ENCODE peak calls at places on chromosome 3, in ten cellular contexts. X is tibial artery; K is A549; W is endothelial cell of umbilical vein; D is aorta; G is psoas muscle; U is IMR-90; V is CD8-positive, alpha-beta T cell; Y is ovary; H is adrenal gland. L is an unnamed sample. For H3K4me1, the result is how much of the 10 kb centered on the place peaks cover.

GRCh38 chr3:121228971-121229370 is 316.8 kb downstream of the POLQ start:
- DNase-seq in X (no peak), K (no peak), W (no peak), D (no peak), G (no peak), U (no peak), V (no peak), Y (no peak), H (no peak), L (no peak)

GRCh38 chr3:136195258-136196063 is 674 bp downstream of the MSL2 start:
- DNase-seq in X (peak), K (peak), W (peak), D (peak), G (peak), U (peak), V (peak), Y (peak), H (peak), L (peak)

GRCh38 chr3:151837057-151837456 is 23.1 kb downstream of the AADAC start:
- DNase-seq in X (no peak), K (peak), W (peak), D (no peak), G (no peak), U (peak), V (no peak), Y (no peak), H (no peak), L (no peak)

GRCh38 chr3:38032328-38032865 is 3.0 kb upstream of the PLCD1 start:
- DNase-seq in X (no peak), K (no peak), W (no peak), D (no peak), G (no peak), U (no peak), V (no peak), Y (no peak), H (no peak), L (peak)

GRCh38 chr3:123374016-123374415 is 74.9 kb downstream of the ADCY5 start:
- DNase-seq in X (no peak), K (no peak), W (no peak), D (no peak), G (no peak), U (no peak), V (no peak), Y (no peak), H (no peak), L (peak)

GRCh38 chr3:115100806-115101205 is 46.3 kb downstream of the ZBTB20 start:
- DNase-seq in X (no peak), K (no peak), W (no peak), D (no peak), G (no peak), U (no peak), V (no peak), Y (no peak), H (no peak), L (no peak)

GRCh38 chr3:185646382-185647133 is 60.5 kb downstream of the SENP2 start:
- DNase-seq in X (no peak), K (no peak), W (no peak), D (no peak), G (no peak), U (no peak), V (no peak), Y (no peak), H (no peak), L (no peak)

GRCh38 chr3:138461696-138462295 is 27.4 kb downstream of the ESYT3 start:
- DNase-seq in X (no peak), K (no peak), W (no peak), D (peak), G (no peak), U (no peak), V (no peak), Y (no peak), H (no peak), L (peak)

GRCh38 chr3:335250-335649 is 138.7 kb downstream of the CHL1 start:
- DNase-seq in X (no peak), K (no peak), W (no peak), D (no peak), G (no peak), U (no peak), V (no peak), Y (no peak), H (no peak), L (no peak)

GRCh38 chr3:106305127-106305526 is 436.3 kb upstream of the CBLB start:
- DNase-seq in X (no peak), K (no peak), W (no peak), D (no peak), G (no peak), U (peak), V (no peak), Y (no peak), H (no peak), L (no peak)
- H3K4me1 ChIP-seq in X (under half), K (under half), W (under half), D (under half), G (under half), U (under half), V (under half), Y (under half), H (under half), L (under half)

GRCh38 chr3:9395570-9396300 is 1.7 kb upstream of the SETD5 start:
- DNase-seq in X (no peak), K (no peak), W (no peak), D (no peak), G (no peak), U (no peak), V (no peak), Y (no peak), H (no peak), L (no peak)

GRCh38 chr3:9388562-9389272 is 8.7 kb upstream of the SETD5 start:
- DNase-seq in X (no peak), K (no peak), W (no peak), D (no peak), G (no peak), U (no peak), V (no peak), Y (no peak), H (no peak), L (no peak)

GRCh38 chr3:9388142-9388541 is 9.3 kb upstream of the SETD5 start:
- DNase-seq in X (no peak), K (no peak), W (no peak), D (no peak), G (no peak), U (no peak), V (no peak), Y (no peak), H (no peak), L (no peak)

GRCh38 chr3:9390265-9390888 is 7.0 kb upstream of the SETD5 start:
- DNase-seq in X (no peak), K (no peak), W (no peak), D (no peak), G (no peak), U (no peak), V (no peak), Y (no peak), H (no peak), L (no peak)

DNA sequence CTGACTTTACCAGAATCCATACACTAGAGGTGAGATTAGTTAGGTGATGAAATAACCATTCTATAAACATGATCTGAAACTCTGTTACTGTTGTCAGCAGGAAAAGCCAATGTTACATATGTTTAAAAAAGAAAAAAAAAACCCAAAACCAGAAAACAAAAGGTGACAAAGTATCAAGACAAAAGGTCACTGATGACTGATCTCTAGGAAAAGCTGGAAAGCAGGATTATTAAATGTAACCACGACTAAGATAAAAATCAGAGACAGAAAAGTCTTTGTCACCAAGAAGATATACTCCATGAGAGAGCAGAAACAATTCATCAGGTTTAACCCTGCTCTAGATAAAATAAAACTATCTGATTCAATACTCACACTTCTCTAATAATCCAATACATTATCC is 5.4 kb upstream of the SETD5 start:
- DNase-seq in X (no peak), K (no peak), W (no peak), D (no peak), G (no peak), U (no peak), V (no peak), Y (no peak), H (no peak), L (no peak)
- H3K4me1 ChIP-seq in X (under half), K (half or more), W (under half), D (under half), G (under half), U (under half), V (half or more), Y (under half), H (half or more), L (under half)

GRCh38 chr3:157132936-157133335 is 27.0 kb downstream of the CCNL1 start:
- DNase-seq in X (no peak), K (no peak), W (no peak), D (no peak), G (no peak), U (no peak), V (no peak), Y (no peak), H (no peak), L (peak)
- H3K4me1 ChIP-seq in X (under half), K (half or more), W (under half), D (under half), G (half or more), U (under half), V (half or more), Y (under half), H (half or more), L (half or more)

DNA sequence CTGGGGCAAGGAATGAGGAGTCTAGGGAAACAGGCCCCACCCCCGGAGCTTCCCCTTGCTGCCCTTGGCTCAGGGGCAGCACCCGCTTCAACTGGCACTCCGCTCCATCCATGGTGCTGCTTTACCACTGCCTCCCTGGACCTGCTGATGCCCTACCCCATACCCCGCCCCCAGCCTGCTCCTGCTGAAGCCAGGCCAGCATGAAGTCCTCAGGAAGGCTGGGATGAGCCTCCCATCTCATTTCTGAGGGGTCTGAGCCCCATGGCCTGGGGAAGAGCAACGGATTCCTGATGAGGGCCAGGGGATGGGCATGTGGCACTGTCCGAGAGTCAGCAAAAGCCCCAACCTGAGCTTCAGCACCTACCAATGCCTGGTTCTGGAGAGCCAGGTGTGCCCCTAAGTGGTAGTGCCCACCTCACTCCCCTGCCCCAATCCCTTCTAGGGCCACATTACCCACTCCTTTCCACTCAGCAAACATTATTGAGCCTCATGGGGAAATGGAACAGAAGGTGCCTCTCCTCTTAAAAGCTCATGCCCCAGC is 21.0 kb downstream of the SEC61A1 start:
- DNase-seq in X (no peak), K (no peak), W (no peak), D (no peak), G (no peak), U (no peak), V (no peak), Y (no peak), H (no peak), L (peak)
- H3K4me1 ChIP-seq in X (under half), K (under half), W (under half), D (under half), G (under half), U (under half), V (under half), Y (under half), H (under half), L (under half)

GRCh38 chr3:56787258-56787777 is 14.4 kb downstream of the ARHGEF3 start:
- DNase-seq in X (no peak), K (no peak), W (no peak), D (no peak), G (no peak), U (no peak), V (no peak), Y (no peak), H (no peak), L (no peak)
- H3K4me1 ChIP-seq in X (under half), K (under half), W (under half), D (under half), G (half or more), U (under half), V (half or more), Y (under half), H (half or more), L (half or more)

GRCh38 chr3:125143982-125144652 is 68.4 kb downstream of the SLC12A8 start:
- DNase-seq in X (no peak), K (no peak), W (peak), D (no peak), G (no peak), U (no peak), V (no peak), Y (peak), H (no peak), L (no peak)

GRCh38 chr3:125142418-125142778 is 70.2 kb downstream of the SLC12A8 start:
- DNase-seq in X (no peak), K (no peak), W (no peak), D (no peak), G (no peak), U (no peak), V (no peak), Y (no peak), H (no peak), L (no peak)

GRCh38 chr3:125141596-125142417 is 70.7 kb downstream of the SLC12A8 start:
- DNase-seq in X (peak), K (no peak), W (peak), D (peak), G (peak), U (no peak), V (peak), Y (peak), H (peak), L (peak)

GRCh38 chr3:125144653-125145314 is 67.8 kb downstream of the SLC12A8 start:
- DNase-seq in X (no peak), K (no peak), W (no peak), D (peak), G (no peak), U (no peak), V (no peak), Y (no peak), H (no peak), L (no peak)

DNA sequence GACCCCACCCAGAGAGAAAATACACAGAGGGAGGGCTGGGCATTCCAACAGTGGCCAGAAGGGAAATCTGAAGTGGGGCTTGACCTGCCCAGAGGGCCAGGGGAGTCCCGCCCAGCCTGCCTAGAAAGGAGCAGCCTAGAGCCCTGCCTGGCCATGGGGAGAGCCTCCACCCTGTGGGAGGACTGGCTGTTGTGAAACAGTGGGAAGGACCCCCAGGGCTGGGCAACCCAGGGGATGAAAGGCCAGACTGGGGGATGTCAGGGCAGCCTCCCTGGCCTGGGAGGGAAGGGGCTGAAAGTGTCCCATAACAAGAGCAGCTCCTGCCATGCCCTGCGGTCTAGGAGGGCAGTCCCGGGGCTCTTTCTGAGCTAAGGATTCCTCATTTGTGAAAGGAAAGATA is 69.0 kb downstream of the SLC12A8 start:
- DNase-seq in X (no peak), K (no peak), W (no peak), D (no peak), G (no peak), U (no peak), V (no peak), Y (no peak), H (no peak), L (no peak)
- H3K4me1 ChIP-seq in X (half or more), K (under half), W (under half), D (under half), G (under half), U (under half), V (under half), Y (under half), H (half or more), L (half or more)

GRCh38 chr3:111808439-111808838 is 50.6 kb upstream of the PHLDB2 start:
- DNase-seq in X (no peak), K (peak), W (no peak), D (no peak), G (no peak), U (peak), V (no peak), Y (no peak), H (no peak), L (no peak)

GRCh38 chr3:111809196-111809595 is 49.9 kb upstream of the PHLDB2 start:
- DNase-seq in X (no peak), K (peak), W (no peak), D (no peak), G (no peak), U (peak), V (no peak), Y (no peak), H (no peak), L (no peak)

GRCh38 chr3:111810909-111811308 is 48.2 kb upstream of the PHLDB2 start:
- DNase-seq in X (no peak), K (peak), W (no peak), D (no peak), G (no peak), U (peak), V (no peak), Y (no peak), H (no peak), L (no peak)

GRCh38 chr3:111811811-111812210 is 47.3 kb upstream of the PHLDB2 start:
- DNase-seq in X (no peak), K (no peak), W (no peak), D (no peak), G (no peak), U (peak), V (no peak), Y (no peak), H (no peak), L (no peak)

GRCh38 chr3:111812680-111813079 is 46.4 kb upstream of the PHLDB2 start:
- DNase-seq in X (no peak), K (no peak), W (peak), D (no peak), G (no peak), U (no peak), V (no peak), Y (no peak), H (no peak), L (no peak)
- H3K4me1 ChIP-seq in X (under half), K (half or more), W (under half), D (under half), G (under half), U (under half), V (under half), Y (under half), H (under half), L (under half)

GRCh38 chr3:146747051-146747450 is 141.9 kb upstream of the PLSCR5 start:
- DNase-seq in X (no peak), K (no peak), W (no peak), D (no peak), G (no peak), U (no peak), V (no peak), Y (no peak), H (no peak), L (no peak)
- H3K4me1 ChIP-seq in X (under half), K (under half), W (under half), D (under half), G (under half), U (under half), V (under half), Y (under half), H (under half), L (under half)

DNA sequence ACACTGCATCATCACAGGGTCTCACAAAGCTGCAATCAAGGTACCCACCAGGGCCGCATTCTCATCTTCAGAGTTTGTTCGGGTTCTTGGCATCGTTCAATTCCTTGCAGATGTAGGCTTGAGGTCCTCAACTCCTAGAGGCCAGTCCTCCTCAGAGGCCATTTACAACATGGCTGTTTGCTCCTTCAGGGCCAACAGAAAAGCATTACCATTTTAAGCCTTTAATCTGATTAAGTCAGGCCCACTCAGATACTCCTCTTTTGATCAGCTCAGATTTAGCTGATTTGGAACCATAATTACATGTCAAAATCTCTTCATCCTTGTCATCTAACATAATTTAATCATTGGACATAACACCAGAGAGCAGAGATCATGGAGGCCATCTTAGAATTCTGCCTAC is 55.4 kb downstream of the BFSP2 start:
- DNase-seq in X (no peak), K (no peak), W (no peak), D (no peak), G (no peak), U (no peak), V (no peak), Y (no peak), H (no peak), L (no peak)
- H3K4me1 ChIP-seq in X (under half), K (under half), W (under half), D (under half), G (under half), U (under half), V (under half), Y (under half), H (under half), L (under half)

DNA sequence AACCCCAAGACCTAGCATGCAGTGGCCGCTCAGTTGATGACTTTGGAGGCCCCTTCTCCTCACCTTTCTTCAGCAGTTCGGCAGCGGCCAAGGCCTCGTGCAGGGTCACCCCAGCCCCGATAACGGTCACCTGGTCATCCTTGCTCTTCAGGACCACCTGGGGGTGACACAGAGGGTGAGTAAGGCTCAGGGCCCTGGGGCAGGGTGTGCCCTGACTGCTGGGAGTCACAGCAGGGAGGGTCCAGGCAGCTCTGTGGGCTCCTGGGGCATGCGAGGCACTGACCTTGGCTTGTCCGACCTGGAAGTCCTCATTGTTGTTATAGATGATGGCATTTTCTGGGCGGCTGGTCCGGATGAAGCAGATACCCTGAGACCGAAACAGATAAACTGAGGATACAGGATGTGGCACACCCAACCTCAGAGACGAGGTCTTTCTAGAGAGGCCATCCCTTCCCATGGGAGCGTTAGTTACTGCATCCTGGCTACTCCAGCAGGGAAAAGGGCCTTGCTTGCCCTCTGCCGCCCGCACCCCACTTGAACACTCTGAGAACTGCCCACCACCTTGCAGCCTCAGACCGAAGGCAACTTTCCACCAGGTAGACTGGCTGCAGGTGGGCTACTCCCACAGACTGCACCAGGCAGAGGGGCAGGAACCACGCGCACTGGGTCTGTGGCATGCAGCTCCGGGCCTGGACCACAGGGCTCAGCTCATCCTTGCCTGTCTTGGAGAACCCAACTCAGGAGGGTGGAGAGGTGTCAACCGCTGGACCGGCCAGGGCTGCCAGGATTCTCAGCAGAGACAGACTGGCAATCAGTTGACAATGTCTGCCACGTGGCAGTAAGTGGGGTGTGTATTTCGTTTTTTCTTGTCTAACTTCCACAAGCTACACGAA is 27.6 kb downstream of the TKT start:
- DNase-seq in X (no peak), K (no peak), W (no peak), D (no peak), G (no peak), U (no peak), V (no peak), Y (no peak), H (no peak), L (peak)
- H3K4me1 ChIP-seq in X (under half), K (half or more), W (under half), D (under half), G (under half), U (under half), V (under half), Y (under half), H (under half), L (under half)